ENCODE peak calls at places on chromosomes 13 and 19, in seven cellular contexts. A, T, H, V, Q, S and L are unnamed samples.

GRCh38 chr19:4518345-4519171 is at the start of gene PLIN4:
- DNase-seq in A (peak), T (no peak), H (no peak), V (no peak), Q (peak), S (peak), L (peak)

GRCh38 chr19:38003427-38004099 is 96.6 kb downstream of the SIPA1L3 start:
- DNase-seq in A (peak), T (peak), H (peak), V (peak), Q (peak), S (peak), L (peak)

GRCh38 chr13:72504026-72504925 is 223.2 kb downstream of the MZT1 start:
- DNase-seq in A (no peak), T (no peak), H (peak), V (no peak), Q (no peak), S (no peak), L (no peak)

GRCh38 chr19:47996230-47996727 is 1.8 kb downstream of the ELSPBP1 start:
- DNase-seq in A (no peak), T (no peak), H (no peak), V (no peak), Q (no peak), S (no peak), L (no peak)

GRCh38 chr19:33459691-33460090 is 61.9 kb downstream of the PEPD start:
- DNase-seq in A (no peak), T (no peak), H (no peak), V (no peak), Q (no peak), S (no peak), L (no peak)

GRCh38 chr13:29664591-29664990 is 69.1 kb upstream of the SLC7A1 start:
- DNase-seq in A (no peak), T (no peak), H (no peak), V (no peak), Q (no peak), S (no peak), L (no peak)

GRCh38 chr13:50094615-50095293 is 79.5 kb downstream of the KCNRG start:
- DNase-seq in A (no peak), T (no peak), H (no peak), V (no peak), Q (no peak), S (peak), L (peak)

GRCh38 chr13:109361562-109361961 is 424.8 kb downstream of the IRS2 start:
- DNase-seq in A (no peak), T (peak), H (no peak), V (no peak), Q (no peak), S (no peak), L (no peak)

GRCh38 chr13:94707400-94708021 is 4.8 kb downstream of the SOX21 start:
- DNase-seq in A (no peak), T (peak), H (no peak), V (no peak), Q (no peak), S (no peak), L (no peak)

GRCh38 chr13:108897955-108898354 is 268.5 kb downstream of the MYO16 start:
- DNase-seq in A (no peak), T (no peak), H (no peak), V (no peak), Q (no peak), S (no peak), L (no peak)

GRCh38 chr13:101730420-101731000 is 278.0 kb downstream of the ITGBL1 start:
- DNase-seq in A (no peak), T (no peak), H (no peak), V (no peak), Q (no peak), S (no peak), L (no peak)

GRCh38 chr13:97256343-97256783 is 34.2 kb downstream of the MBNL2 start:
- DNase-seq in A (no peak), T (no peak), H (peak), V (no peak), Q (no peak), S (peak), L (peak)

GRCh38 chr13:97339019-97339988 is 94.7 kb upstream of the RAP2A start:
- DNase-seq in A (peak), T (no peak), H (peak), V (peak), Q (peak), S (no peak), L (peak)

GRCh38 chr19:33171916-33172359 is 22.2 kb upstream of the LRP3 start:
- DNase-seq in A (no peak), T (no peak), H (no peak), V (no peak), Q (no peak), S (peak), L (peak)

GRCh38 chr19:23318143-23318542 is 67.9 kb upstream of the ZNF724 start:
- DNase-seq in A (no peak), T (no peak), H (no peak), V (no peak), Q (no peak), S (peak), L (no peak)

GRCh38 chr19:46983097-46983496 is 36.5 kb upstream of the NPAS1 start:
- DNase-seq in A (no peak), T (no peak), H (no peak), V (no peak), Q (no peak), S (no peak), L (no peak)

GRCh38 chr19:2944403-2944774 is 382 bp downstream of the ZNF77 start:
- DNase-seq in A (no peak), T (no peak), H (no peak), V (no peak), Q (no peak), S (no peak), L (no peak)

GRCh38 chr19:2949939-2950285 is 5.1 kb upstream of the ZNF77 start:
- DNase-seq in A (no peak), T (peak), H (peak), V (no peak), Q (peak), S (peak), L (peak)

GRCh38 chr19:2944775-2945574 is at the start of gene ZNF77:
- DNase-seq in A (peak), T (peak), H (peak), V (peak), Q (peak), S (peak), L (peak)

GRCh38 chr19:2942928-2943640 is 1.7 kb downstream of the ZNF77 start:
- DNase-seq in A (no peak), T (no peak), H (no peak), V (no peak), Q (no peak), S (no peak), L (no peak)

DNA sequence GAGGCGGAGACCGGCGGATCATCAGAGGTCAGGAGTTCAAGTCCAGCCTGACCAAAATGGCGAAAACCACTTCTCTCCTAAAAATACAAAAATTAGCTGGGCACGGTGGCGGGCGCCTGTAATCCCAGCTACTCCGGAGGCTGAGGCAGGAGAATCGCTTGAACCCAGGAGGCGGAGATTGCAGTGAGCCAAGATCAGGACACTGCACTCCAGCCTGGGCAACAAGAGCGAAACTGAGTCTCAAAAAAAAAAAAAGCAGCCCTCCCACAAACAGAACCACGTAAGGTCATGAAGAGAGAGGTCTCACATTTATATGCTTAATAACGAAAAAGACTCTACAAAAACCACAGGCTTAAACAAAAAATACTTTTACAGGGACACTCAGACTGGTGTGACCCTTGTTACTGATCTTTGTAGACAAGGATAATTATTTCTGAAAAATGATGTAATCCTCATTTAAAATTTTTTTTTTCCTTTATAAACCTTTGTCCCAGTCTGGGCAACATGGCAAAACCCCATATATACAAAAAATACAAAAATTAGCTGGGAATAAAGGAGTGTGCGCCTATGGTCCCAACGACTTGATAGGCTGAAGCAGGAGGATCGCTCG is 909 bp upstream of the ZNF77 start:
- DNase-seq in A (no peak), T (no peak), H (no peak), V (no peak), Q (no peak), S (no peak), L (no peak)
- H3K4me3 ChIP-seq in A (peak), T (peak), H (peak), V (peak), Q (peak), S (peak), L (peak)

GRCh38 chr19:13827656-13828055 is 32.4 kb downstream of the ZSWIM4 start:
- DNase-seq in A (no peak), T (no peak), H (no peak), V (no peak), Q (no peak), S (no peak), L (no peak)
- TF ChIP-seq CTCF in A (no peak), T (no peak), H (peak), V (no peak), Q (no peak), S (no peak), L (no peak)

GRCh38 chr13:75482070-75482819 is at the start of gene TBC1D4:
- DNase-seq in A (peak), T (peak), H (peak), V (peak), Q (peak), S (peak), L (peak)

GRCh38 chr13:75478659-75479058 is 3.3 kb downstream of the TBC1D4 start:
- DNase-seq in A (no peak), T (no peak), H (no peak), V (no peak), Q (no peak), S (no peak), L (no peak)

GRCh38 chr13:75480691-75481175 is 1.2 kb downstream of the TBC1D4 start:
- DNase-seq in A (peak), T (peak), H (no peak), V (peak), Q (peak), S (peak), L (peak)

GRCh38 chr13:75481176-75482069 is 546 bp downstream of the TBC1D4 start:
- DNase-seq in A (peak), T (peak), H (no peak), V (peak), Q (peak), S (no peak), L (peak)

GRCh38 chr13:75479102-75479501 is 2.9 kb downstream of the TBC1D4 start:
- DNase-seq in A (no peak), T (no peak), H (no peak), V (no peak), Q (no peak), S (no peak), L (no peak)
- H3K4me3 ChIP-seq in A (no peak), T (no peak), H (no peak), V (no peak), Q (peak), S (no peak), L (no peak)

GRCh38 chr13:44068169-44068568 is 188.5 kb downstream of the LACC1 start:
- DNase-seq in A (no peak), T (no peak), H (peak), V (no peak), Q (no peak), S (peak), L (peak)

GRCh38 chr13:44063881-44064280 is 184.2 kb downstream of the LACC1 start:
- DNase-seq in A (no peak), T (no peak), H (no peak), V (no peak), Q (no peak), S (no peak), L (no peak)

GRCh38 chr13:44072536-44072935 is 192.8 kb downstream of the LACC1 start:
- DNase-seq in A (no peak), T (no peak), H (no peak), V (no peak), Q (no peak), S (no peak), L (no peak)

GRCh38 chr13:44064376-44064775 is 184.7 kb downstream of the LACC1 start:
- DNase-seq in A (no peak), T (no peak), H (no peak), V (no peak), Q (no peak), S (no peak), L (no peak)

DNA sequence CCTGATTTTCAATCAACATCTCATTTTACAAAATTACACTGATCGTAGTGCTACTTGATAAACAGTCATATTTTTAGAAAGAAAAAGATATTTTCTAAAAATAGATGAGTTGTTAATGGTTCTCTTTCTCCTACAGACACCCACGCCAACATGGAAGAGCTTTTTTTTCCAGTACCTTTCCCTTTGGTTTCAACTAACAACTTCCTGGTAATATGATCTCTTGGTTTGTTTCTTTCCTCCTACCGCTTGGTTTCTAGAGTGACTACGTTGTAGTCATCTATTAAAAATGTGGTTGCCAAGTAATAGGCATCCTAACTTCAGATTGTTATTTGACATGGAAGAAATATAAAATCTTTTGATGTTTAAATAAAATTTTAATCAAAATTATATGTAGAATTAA is 189.0 kb downstream of the LACC1 start:
- DNase-seq in A (no peak), T (no peak), H (peak), V (peak), Q (no peak), S (peak), L (peak)
- TF ChIP-seq CTCF in A (no peak), T (no peak), H (no peak), V (no peak), Q (no peak), S (no peak), L (no peak)